ENCODE peak calls at places on chromosomes 4 and X, in five cellular contexts. K is RWPE1, H is sciatic nerve, L is non-pigmented ciliary epithelial cell, S is fibroblast of the aortic adventitia. T is an unnamed sample.

GRCh38 chr4:81084029-81084428 is 53.5 kb downstream of the BMP3 start:
- DNase-seq in K (peak; percentile 18), H (no peak), L (no peak), S (peak; percentile 73), T (peak; percentile 59)

GRCh38 chr4:152680988-152681731 is 1.4 kb upstream of the TMEM154 start:
- DNase-seq in K (peak; percentile 93), H (no peak), L (peak; percentile 72), S (peak; percentile 28), T (peak; percentile 87)

GRCh38 chrX:75181721-75182120 is 25.6 kb upstream of the ABCB7 start:
- DNase-seq in K (no peak), H (no peak), L (peak; percentile 1), S (peak; percentile 29), T (no peak)

GRCh38 chr4:176499518-176499917 is 179.8 kb downstream of the SPCS3 start:
- DNase-seq in K (peak; percentile 4), H (no peak), L (no peak), S (peak; percentile 66), T (peak; percentile 40)

GRCh38 chr4:174284181-174284886 is 623 bp downstream of the CEP44 start:
- DNase-seq in K (peak; percentile 79), H (no peak), L (peak; percentile 42), S (peak; percentile 64), T (peak; percentile 79)

GRCh38 chr4:154559141-154559841 is 3.5 kb upstream of the FGB start:
- DNase-seq in K (peak; percentile 57), H (no peak), L (peak; percentile 41), S (peak; percentile 65), T (peak; percentile 77)

GRCh38 chr4:61202100-61202637 is 2.0 kb downstream of the ADGRL3 start:
- DNase-seq in K (peak; percentile 9), H (peak; percentile 59), L (no peak), S (no peak), T (peak; percentile 32)

GRCh38 chr4:40228497-40229365 is 31.9 kb downstream of the RHOH start:
- DNase-seq in K (no peak), H (no peak), L (no peak), S (no peak), T (peak; percentile 23)

GRCh38 chr4:89894654-89895652 is at the start of gene MMRN1:
- DNase-seq in K (no peak), H (no peak), L (no peak), S (no peak), T (no peak)

T was measured in MCF 10A.